ENCODE peak calls at places on chromosomes 4 and X, in four cellular contexts. One of them, this sample, is unnamed.

GRCh38 chr4:150119492-150119891 is 41.2 kb downstream of the DCLK2 start:
- DNase-seq in HepG2: peak
- DNase-seq in K562: no peak
- DNase-seq in H1: no peak
- DNase-seq in this sample: peak

GRCh38 chr4:147864591-147864990 is 132.7 kb downstream of the ARHGAP10 start:
- DNase-seq in HepG2: no peak
- DNase-seq in K562: no peak
- DNase-seq in H1: no peak
- DNase-seq in this sample: no peak

GRCh38 chr4:40940317-40940720 is 190.6 kb downstream of the NSUN7 start:
- DNase-seq in HepG2: no peak
- DNase-seq in K562: no peak
- DNase-seq in H1: no peak
- DNase-seq in this sample: no peak

GRCh38 chrX:1300449-1300848 is 31.8 kb downstream of the CSF2RA start:
- DNase-seq in HepG2: no peak
- DNase-seq in K562: no peak
- DNase-seq in H1: peak
- DNase-seq in this sample: no peak

GRCh38 chr4:24260922-24261581 is 323.3 kb downstream of the DHX15 start:
- DNase-seq in HepG2: no peak
- DNase-seq in K562: no peak
- DNase-seq in H1: no peak
- DNase-seq in this sample: no peak

GRCh38 chrX:45502396-45502795 is 301.7 kb upstream of the DIPK2B start:
- DNase-seq in HepG2: peak
- DNase-seq in K562: no peak
- DNase-seq in H1: no peak
- DNase-seq in this sample: no peak

GRCh38 chrX:150944233-150944632 is 38.9 kb upstream of the HMGB3 start:
- DNase-seq in HepG2: no peak
- DNase-seq in K562: no peak
- DNase-seq in H1: no peak
- DNase-seq in this sample: no peak

GRCh38 chrX:68415289-68415688 is 18.0 kb downstream of the OPHN1 start:
- DNase-seq in HepG2: no peak
- DNase-seq in K562: no peak
- DNase-seq in H1: no peak
- DNase-seq in this sample: peak

GRCh38 chr4:40682298-40683101 is 52.8 kb upstream of the RBM47 start:
- DNase-seq in HepG2: no peak
- DNase-seq in K562: no peak
- DNase-seq in H1: no peak
- DNase-seq in this sample: no peak

GRCh38 chr4:44927361-44928061 is 201.2 kb upstream of the GNPDA2 start:
- DNase-seq in HepG2: peak
- DNase-seq in K562: peak
- DNase-seq in H1: no peak
- DNase-seq in this sample: peak

GRCh38 chrX:119235872-119236598 is at the start of gene PGRMC1:
- DNase-seq in HepG2: peak
- DNase-seq in K562: peak
- DNase-seq in H1: peak
- DNase-seq in this sample: peak

GRCh38 chrX:150199181-150199580 is 163.9 kb upstream of the MAMLD1 start:
- DNase-seq in HepG2: no peak
- DNase-seq in K562: no peak
- DNase-seq in H1: no peak
- DNase-seq in this sample: no peak

GRCh38 chr4:119536572-119537528 is 91.8 kb downstream of the PDE5A start:
- DNase-seq in HepG2: no peak
- DNase-seq in K562: no peak
- DNase-seq in H1: no peak
- DNase-seq in this sample: peak

GRCh38 chr4:167903291-167903721 is 189.0 kb upstream of the ANXA10 start:
- DNase-seq in HepG2: no peak
- DNase-seq in K562: no peak
- DNase-seq in H1: no peak
- DNase-seq in this sample: peak

GRCh38 chr4:182918791-182919302 is 1.7 kb upstream of the DCTD start:
- DNase-seq in HepG2: no peak
- DNase-seq in K562: no peak
- DNase-seq in H1: no peak
- DNase-seq in this sample: no peak

GRCh38 chr4:26899991-26900390 is 39.4 kb downstream of the STIM2 start:
- DNase-seq in HepG2: no peak
- DNase-seq in K562: peak
- DNase-seq in H1: no peak
- DNase-seq in this sample: peak

GRCh38 chr4:187027231-187027760 is 303.6 kb upstream of the FAT1 start:
- DNase-seq in HepG2: no peak
- DNase-seq in K562: no peak
- DNase-seq in H1: no peak
- DNase-seq in this sample: no peak

GRCh38 chrX:129659137-129659536 is 4.4 kb upstream of the APLN start:
- DNase-seq in HepG2: no peak
- DNase-seq in K562: no peak
- DNase-seq in H1: no peak
- DNase-seq in this sample: no peak

GRCh38 chr4:157280673-157281072 is 60.1 kb downstream of the GRIA2 start:
- DNase-seq in HepG2: no peak
- DNase-seq in K562: no peak
- DNase-seq in H1: no peak
- DNase-seq in this sample: no peak

GRCh38 chrX:44003975-44004374 is 30.8 kb upstream of the NDP start:
- DNase-seq in HepG2: no peak
- DNase-seq in K562: no peak
- DNase-seq in H1: no peak
- DNase-seq in this sample: peak

GRCh38 chrX:40843643-40844042 is 108.3 kb upstream of the MED14 start:
- DNase-seq in HepG2: no peak
- DNase-seq in K562: no peak
- DNase-seq in H1: no peak
- DNase-seq in this sample: no peak

GRCh38 chr4:21962691-21963090 is 14.1 kb upstream of the KCNIP4 start:
- DNase-seq in HepG2: no peak
- DNase-seq in K562: no peak
- DNase-seq in H1: no peak
- DNase-seq in this sample: no peak

GRCh38 chrX:104137496-104137895 is 19.3 kb downstream of the SLC25A53 start:
- DNase-seq in HepG2: no peak
- DNase-seq in K562: peak
- DNase-seq in H1: no peak
- DNase-seq in this sample: peak

GRCh38 chr4:2412534-2412884 is 5.9 kb downstream of the ZFYVE28 start:
- DNase-seq in HepG2: no peak
- DNase-seq in K562: peak
- DNase-seq in H1: no peak
- DNase-seq in this sample: no peak
- TF ChIP-seq JUN in HepG2: no peak
- TF ChIP-seq JUN in K562: no peak
- TF ChIP-seq JUN in H1: no peak
- TF ChIP-seq JUN in this sample: no peak

GRCh38 chr4:151143162-151143561 is 43.7 kb downstream of the RPS3A start:
- DNase-seq in HepG2: no peak
- DNase-seq in K562: no peak
- DNase-seq in H1: no peak
- DNase-seq in this sample: no peak

GRCh38 chr4:151147000-151147399 is 47.6 kb downstream of the RPS3A start:
- DNase-seq in HepG2: no peak
- DNase-seq in K562: no peak
- DNase-seq in H1: no peak
- DNase-seq in this sample: no peak

GRCh38 chr4:151142758-151143157 is 43.3 kb downstream of the RPS3A start:
- DNase-seq in HepG2: no peak
- DNase-seq in K562: no peak
- DNase-seq in H1: no peak
- DNase-seq in this sample: no peak

GRCh38 chr4:151139814-151140213 is 40.4 kb downstream of the RPS3A start:
- DNase-seq in HepG2: no peak
- DNase-seq in K562: no peak
- DNase-seq in H1: no peak
- DNase-seq in this sample: no peak

DNA sequence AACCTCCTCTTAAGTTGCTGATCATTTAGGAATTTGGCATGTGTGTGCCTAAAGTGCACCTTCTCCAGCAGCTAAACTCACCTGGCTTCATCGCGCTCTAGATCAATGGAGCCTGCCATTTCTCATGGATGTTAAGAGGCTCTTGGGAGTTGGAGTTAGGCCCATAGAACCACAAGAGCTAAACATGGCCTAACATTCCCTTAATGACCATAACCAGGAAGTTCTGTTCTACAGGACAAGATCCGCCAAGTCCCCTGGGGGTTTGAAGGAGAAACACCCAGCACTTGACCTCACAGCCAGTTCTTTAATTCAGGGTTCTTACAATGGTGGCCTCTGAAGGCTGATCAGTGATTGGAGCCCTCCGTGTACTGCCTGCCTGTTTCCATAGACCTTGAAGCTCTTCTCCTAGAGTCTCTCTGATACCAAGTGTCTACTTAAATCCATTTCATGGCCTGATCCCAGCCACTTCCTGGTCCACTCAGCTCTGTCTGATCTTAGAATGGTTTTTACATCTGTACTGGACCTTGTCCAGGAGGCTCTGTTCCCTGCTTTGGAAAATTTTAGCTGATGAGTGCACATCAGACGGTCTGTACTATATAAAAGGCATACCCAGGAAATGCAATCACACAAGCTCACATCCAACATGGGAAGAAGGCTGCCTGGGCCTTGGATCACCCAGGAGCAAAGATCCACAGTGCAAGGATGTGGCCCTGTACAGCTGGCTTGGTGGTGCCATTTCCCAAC is 45.1 kb downstream of the RPS3A start:
- DNase-seq in HepG2: no peak
- DNase-seq in K562: no peak
- DNase-seq in H1: no peak
- DNase-seq in this sample: no peak
- H2AFZ ChIP-seq in HepG2: no peak
- H2AFZ ChIP-seq in K562: no peak
- H2AFZ ChIP-seq in H1: no peak
- H2AFZ ChIP-seq in this sample: no peak

DNA sequence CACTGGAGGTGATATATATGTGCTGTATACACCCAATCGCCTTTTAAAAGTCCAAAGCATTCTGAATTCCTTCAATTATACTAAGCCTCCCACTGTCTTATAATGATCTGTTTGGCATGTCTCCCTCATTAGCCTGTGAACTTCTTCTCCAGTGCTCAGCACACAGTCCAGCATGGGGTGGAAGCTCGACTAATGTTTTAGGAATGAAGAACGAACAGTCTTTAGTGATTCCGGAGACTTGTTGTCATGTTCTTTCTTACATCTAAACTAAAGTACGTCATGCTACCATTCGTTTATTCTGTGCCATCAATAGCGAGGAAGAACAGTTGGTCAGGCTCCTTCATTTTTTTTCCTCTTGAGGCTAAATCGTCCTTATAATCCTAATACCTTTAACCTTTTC is 45.2 kb downstream of the RTL9 start:
- DNase-seq in HepG2: no peak
- DNase-seq in K562: no peak
- DNase-seq in H1: no peak
- DNase-seq in this sample: no peak
- TF ChIP-seq JUN in HepG2: no peak
- TF ChIP-seq JUN in K562: no peak
- TF ChIP-seq JUN in H1: no peak
- TF ChIP-seq JUN in this sample: no peak

GRCh38 chr4:138946306-138946705 is 69.3 kb upstream of the NOCT start:
- DNase-seq in HepG2: no peak
- DNase-seq in K562: peak
- DNase-seq in H1: no peak
- DNase-seq in this sample: no peak

GRCh38 chr4:138949866-138950265 is 65.7 kb upstream of the NOCT start:
- DNase-seq in HepG2: no peak
- DNase-seq in K562: no peak
- DNase-seq in H1: no peak
- DNase-seq in this sample: no peak

GRCh38 chr4:138951764-138952163 is 63.8 kb upstream of the NOCT start:
- DNase-seq in HepG2: no peak
- DNase-seq in K562: no peak
- DNase-seq in H1: no peak
- DNase-seq in this sample: no peak

GRCh38 chr4:138945840-138946239 is 69.7 kb upstream of the NOCT start:
- DNase-seq in HepG2: no peak
- DNase-seq in K562: no peak
- DNase-seq in H1: no peak
- DNase-seq in this sample: no peak

DNA sequence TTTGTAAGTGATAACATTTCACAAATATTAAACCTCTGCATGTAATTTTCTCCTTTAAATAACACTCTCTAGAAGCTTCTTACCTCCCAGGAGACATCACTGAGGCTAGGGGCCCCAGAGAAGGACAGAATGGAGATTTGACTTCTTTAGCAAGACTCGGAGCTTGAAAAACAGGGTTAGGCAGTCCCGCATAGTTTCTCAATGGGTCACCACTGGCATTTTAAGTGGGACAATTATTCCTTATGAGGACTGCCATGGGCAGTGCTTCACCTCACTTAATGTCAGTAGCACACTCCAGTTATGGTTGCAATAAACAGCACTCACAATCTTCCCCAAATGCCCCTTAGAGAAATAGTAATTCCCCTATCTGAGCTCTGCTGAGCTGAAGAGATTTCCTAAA is 66.7 kb upstream of the NOCT start:
- DNase-seq in HepG2: no peak
- DNase-seq in K562: no peak
- DNase-seq in H1: no peak
- DNase-seq in this sample: no peak
- H2AFZ ChIP-seq in HepG2: no peak
- H2AFZ ChIP-seq in K562: no peak
- H2AFZ ChIP-seq in H1: no peak
- H2AFZ ChIP-seq in this sample: no peak